ENCODE peak calls at places on chromosomes 2 and 18, in four cellular contexts. U is fibroblast of lung, H is HCT116, W is OCI-LY7. P is an unnamed sample.

GRCh38 chr2:132998221-132998620 is 328.2 kb upstream of the LYPD1 start:
- DNase-seq in H (no peak), W (no peak), U (no peak), P (no peak)

GRCh38 chr2:188122983-188123382 is 168.7 kb upstream of the GULP1 start:
- DNase-seq in W (no peak), H (no peak), U (peak), P (no peak)

GRCh38 chr18:48887294-48887904 is 63.4 kb downstream of the SMAD7 start:
- DNase-seq in H (no peak), U (no peak), W (no peak), P (no peak)

GRCh38 chr2:43539991-43540860 is 55.6 kb downstream of the THADA start:
- DNase-seq in H (no peak), W (no peak), U (peak), P (peak)

GRCh38 chr2:170714156-170715061 is 728 bp upstream of the SP5 start:
- DNase-seq in W (no peak), U (no peak), H (no peak), P (peak)

GRCh38 chr2:119108186-119108585 is 50.4 kb downstream of the C1QL2 start:
- DNase-seq in W (no peak), H (no peak), U (no peak), P (no peak)

GRCh38 chr2:163419000-163419575 is 316.7 kb downstream of the FIGN start:
- DNase-seq in H (no peak), W (no peak), U (peak), P (no peak)

GRCh38 chr18:69557246-69557781 is 156.6 kb downstream of the DOK6 start:
- DNase-seq in U (no peak), W (no peak), H (no peak), P (no peak)

GRCh38 chr2:145743016-145743415 is 1223.1 kb upstream of the ZEB2 start:
- DNase-seq in U (no peak), W (peak), H (no peak), P (no peak)

GRCh38 chr2:27687232-27687631 is 23.5 kb downstream of the SLC4A1AP start:
- DNase-seq in W (no peak), H (no peak), U (no peak), P (no peak)

GRCh38 chr2:58812766-58813344 is 571.7 kb upstream of the FANCL start:
- DNase-seq in U (no peak), W (no peak), H (no peak), P (no peak)

GRCh38 chr2:132645176-132645575 is 24.8 kb downstream of the LYPD1 start:
- DNase-seq in H (no peak), W (no peak), U (no peak), P (no peak)

GRCh38 chr2:101900375-101900774 is 91.4 kb upstream of the IL1R2 start:
- DNase-seq in H (no peak), U (no peak), W (no peak), P (no peak)

GRCh38 chr2:236350426-236350825 is 86.2 kb upstream of the ASB18 start:
- DNase-seq in U (no peak), H (no peak), W (no peak), P (no peak)

GRCh38 chr18:45687617-45688016 is 36.4 kb upstream of the SLC14A1 start:
- DNase-seq in H (no peak), U (no peak), W (no peak), P (no peak)

DNA sequence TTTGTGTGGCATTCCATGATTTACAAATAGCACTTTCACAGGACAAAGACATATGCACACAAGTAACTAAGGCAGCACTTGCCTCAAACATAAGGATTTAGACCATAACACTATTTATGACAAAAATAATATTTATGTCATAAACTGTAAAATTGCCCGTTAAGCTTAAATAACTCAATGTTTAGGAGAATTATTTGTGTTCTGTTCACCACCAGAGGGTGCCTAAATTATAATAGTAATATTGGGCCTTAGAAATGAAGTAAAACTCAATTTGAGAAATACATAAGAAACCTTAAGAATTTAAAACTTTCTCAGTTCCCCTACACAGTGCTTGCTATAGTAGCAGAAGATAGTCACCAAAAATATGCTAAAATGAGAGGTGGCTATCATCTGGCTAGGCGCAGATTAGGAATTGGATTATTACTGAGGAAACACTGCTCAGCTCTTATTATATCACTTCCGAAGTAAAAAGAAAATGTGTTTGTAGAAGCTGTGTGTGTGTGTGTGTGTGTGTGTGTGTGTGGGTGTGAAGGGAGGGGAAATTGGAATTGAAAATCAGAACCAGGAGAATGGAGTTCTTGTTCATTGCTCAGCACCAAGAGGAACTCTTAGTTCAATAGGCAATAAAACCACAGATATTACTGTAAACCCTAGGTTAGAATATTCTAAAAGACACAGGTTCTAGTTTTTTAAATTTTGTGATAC is 4.9 kb upstream of the CHN1 start:
- DNase-seq in W (no peak), U (no peak), H (no peak), P (no peak)
- TF ChIP-seq CTCF in W (peak), U (no peak), H (peak), P (no peak)

DNA sequence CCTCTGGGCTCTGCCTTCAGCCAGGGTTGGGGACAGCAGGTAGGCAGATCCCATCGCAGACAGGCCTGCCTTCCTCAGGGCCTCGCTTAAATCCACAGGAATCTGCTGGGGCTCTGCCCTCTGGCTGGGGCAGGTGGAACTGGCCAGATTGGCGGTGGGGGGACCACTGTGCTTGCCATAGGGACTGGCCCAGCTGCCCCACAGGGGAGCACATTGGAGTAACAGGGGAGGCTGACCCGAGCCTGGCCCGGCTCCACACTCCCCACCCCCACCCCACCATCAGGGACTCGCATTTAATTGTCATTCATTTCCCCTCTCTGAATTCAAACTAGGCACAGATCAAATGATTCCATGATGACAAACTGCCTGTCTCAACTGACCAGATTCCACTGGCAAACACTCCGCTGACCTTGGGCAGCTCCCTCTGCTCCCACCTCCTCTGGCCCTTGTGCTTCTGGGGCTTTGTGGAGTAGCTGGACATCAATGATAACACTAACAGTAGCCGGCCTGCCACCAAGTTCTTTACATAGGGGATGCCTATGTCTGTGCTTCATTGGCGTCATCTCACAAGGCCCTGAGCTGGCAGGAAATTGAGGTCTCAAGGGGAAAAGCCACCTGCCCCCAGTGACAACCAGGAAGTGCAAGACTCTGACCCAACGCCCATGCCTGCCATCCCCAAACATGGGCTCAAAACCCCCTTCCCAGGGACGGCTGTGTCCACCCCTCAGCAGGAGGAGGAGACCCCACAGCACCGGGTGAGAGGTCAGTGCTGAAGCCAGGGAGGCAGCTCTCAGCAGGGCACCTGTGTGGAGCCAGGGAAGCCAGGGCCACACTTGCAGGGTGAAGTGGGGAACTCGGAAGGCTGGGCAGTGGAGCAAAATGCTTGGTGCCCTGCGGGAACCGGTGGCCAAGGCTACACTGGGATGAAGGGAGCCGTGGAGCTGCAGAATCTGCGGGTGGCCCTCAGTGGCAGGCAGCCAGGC is 2.1 kb upstream of the B3GNT7 start:
- DNase-seq in W (peak), H (no peak), U (no peak), P (no peak)
- TF ChIP-seq CTCF in W (peak), H (peak), U (no peak), P (no peak)

DNA sequence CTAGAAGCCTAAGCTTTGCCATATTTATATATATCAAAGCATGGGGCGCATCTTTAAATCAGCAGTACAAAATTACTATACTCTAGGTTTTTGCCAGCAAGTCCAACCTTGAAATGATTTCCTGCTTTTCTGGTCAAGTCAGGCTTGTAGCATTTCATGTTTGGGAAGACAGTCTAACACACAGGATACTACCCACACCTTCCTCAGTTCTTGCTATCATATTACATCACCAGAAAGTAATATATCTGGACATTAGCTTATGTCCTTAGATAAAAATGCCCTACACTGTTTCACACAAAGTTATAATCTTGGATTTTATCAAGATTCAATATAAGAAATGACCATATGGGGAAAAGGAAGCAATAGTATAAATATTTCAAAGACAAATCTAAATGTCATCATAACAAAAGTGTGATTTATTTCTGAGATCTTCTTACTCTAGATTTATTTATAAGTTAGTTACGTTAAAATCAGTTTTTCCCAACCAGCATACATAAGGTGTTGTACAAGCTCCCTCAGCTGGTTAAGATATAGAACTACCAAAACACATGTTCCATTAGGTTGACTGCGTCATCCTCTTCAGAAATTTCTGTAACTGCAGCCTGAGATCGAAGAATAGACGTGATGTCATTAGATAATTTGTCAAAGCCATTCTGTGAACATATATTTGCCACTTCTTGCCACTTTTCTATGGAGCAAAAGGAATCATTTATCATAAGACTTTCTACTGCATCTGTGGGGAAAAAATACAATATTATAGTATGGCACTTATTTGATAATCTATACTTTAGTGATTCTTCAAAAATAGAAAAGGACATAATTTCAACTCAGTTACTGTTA is 56.6 kb downstream of the CLHC1 start:
- DNase-seq in H (peak), U (peak), W (peak), P (peak)
- TF ChIP-seq CTCF in H (peak), U (peak), W (peak), P (peak)

GRCh38 chr2:164913640-164914346 is 41.5 kb downstream of the SLC38A11 start:
- DNase-seq in U (peak), W (peak), H (no peak), P (peak)
- TF ChIP-seq CTCF in U (peak), W (peak), H (peak), P (peak)

DNA sequence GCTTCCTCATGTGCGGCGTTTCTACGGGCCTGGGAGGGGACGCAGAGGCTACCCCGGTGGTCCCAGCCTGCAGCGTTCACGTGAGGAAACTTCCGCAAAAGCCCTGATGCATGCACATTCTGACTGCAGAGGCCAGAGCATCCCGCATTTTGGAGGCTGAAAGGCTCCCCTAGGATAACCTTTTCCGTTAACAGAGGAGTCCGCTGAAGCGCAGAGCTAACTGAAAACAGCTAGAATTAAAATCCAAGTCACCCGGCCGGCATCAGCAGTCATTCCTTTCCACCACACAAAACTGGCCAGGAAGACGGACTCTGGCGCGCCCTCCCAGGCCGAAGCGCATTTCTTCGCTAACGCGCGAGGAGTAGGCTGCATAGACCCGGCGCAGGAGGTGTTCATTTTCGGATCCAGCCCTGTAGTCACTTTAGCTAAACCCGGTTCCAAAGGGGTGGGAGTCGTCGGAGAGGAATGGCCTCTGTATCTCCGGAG is 747 bp upstream of the TUBB6 start:
- DNase-seq in U (peak), H (no peak), W (no peak), P (peak)
- TF ChIP-seq CTCF in U (peak), H (no peak), W (no peak), P (no peak)

DNA sequence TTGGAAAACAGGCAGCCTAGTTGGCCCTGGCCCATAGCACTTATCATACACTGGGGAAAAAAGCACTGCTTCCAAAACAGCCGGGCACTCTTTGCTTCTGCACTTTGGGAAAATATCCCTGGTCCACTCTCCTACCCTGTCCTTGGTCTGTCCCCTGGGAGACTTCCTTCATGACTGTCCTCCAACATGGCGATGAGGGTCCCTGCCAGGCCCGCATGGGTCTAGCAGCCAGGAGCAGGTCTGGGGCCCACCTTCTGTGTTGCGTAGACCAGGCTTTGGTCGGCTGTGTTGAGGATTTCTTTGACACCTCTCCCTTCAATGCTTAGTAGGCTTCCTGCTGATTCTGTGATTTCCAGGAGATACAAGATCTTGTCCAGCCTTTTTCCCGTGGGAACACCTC is 12.2 kb downstream of the KCNF1 start:
- DNase-seq in W (no peak), U (no peak), H (no peak), P (no peak)
- TF ChIP-seq CTCF in W (no peak), U (no peak), H (no peak), P (no peak)

GRCh38 chr2:165969227-165969626 is 15.7 kb upstream of the TTC21B start:
- DNase-seq in W (no peak), U (no peak), H (no peak), P (no peak)

GRCh38 chr2:165967746-165968145 is 14.2 kb upstream of the TTC21B start:
- DNase-seq in U (no peak), H (no peak), W (no peak), P (no peak)

GRCh38 chr2:165970663-165971062 is 17.1 kb upstream of the TTC21B start:
- DNase-seq in H (no peak), U (no peak), W (no peak), P (no peak)
- TF ChIP-seq CTCF in H (no peak), U (no peak), W (peak), P (no peak)

GRCh38 chr2:174341301-174341994 is 6.7 kb downstream of the SP9 start:
- DNase-seq in U (peak), W (peak), H (peak), P (peak)
- TF ChIP-seq CTCF in U (peak), W (peak), H (peak), P (peak)

P was measured in MCF 10A.